ENCODE peak calls at places on chromosomes 5 and 9, in five cellular contexts. J, I, S, C and L are unnamed samples. For H3K4me1, the result is how much of the 10 kb centered on the place peaks cover.

GRCh38 chr5:100902406-100903035 is 561 bp downstream of the ST8SIA4 start:
- DNase-seq in J (peak), I (no peak), S (no peak), C (no peak), L (no peak)

GRCh38 chr5:129899454-129899853 is 4.8 kb upstream of the CHSY3 start:
- DNase-seq in C (no peak), I (no peak), J (no peak), S (no peak), L (no peak)

GRCh38 chr9:104810421-104811339 is 46.8 kb downstream of the NIPSNAP3B start:
- DNase-seq in I (no peak), S (no peak), C (peak), J (peak), L (no peak)

GRCh38 chr5:172504736-172505402 is 50.5 kb upstream of the SH3PXD2B start:
- DNase-seq in S (no peak), C (no peak), J (peak), I (peak), L (peak)

GRCh38 chr5:72213482-72213881 is 106.2 kb downstream of the MAP1B start:
- DNase-seq in S (no peak), J (no peak), C (no peak), I (no peak), L (no peak)

GRCh38 chr9:135100241-135101067 is 13.0 kb downstream of the OLFM1 start:
- DNase-seq in I (no peak), J (no peak), S (no peak), C (no peak), L (no peak)

GRCh38 chr5:14296533-14297331 is 153.6 kb downstream of the TRIO start:
- DNase-seq in S (no peak), C (no peak), I (no peak), J (peak), L (no peak)

GRCh38 chr5:138645778-138646575 is 70.8 kb upstream of the HSPA9 start:
- DNase-seq in J (no peak), C (no peak), I (no peak), S (no peak), L (no peak)

GRCh38 chr9:72464819-72465218 is 56.6 kb upstream of the TMC1 start:
- DNase-seq in J (peak), I (no peak), S (no peak), C (no peak), L (no peak)

GRCh38 chr9:121720992-121721350 is 69.5 kb downstream of the DAB2IP start:
- DNase-seq in S (no peak), I (no peak), C (no peak), J (no peak), L (no peak)

GRCh38 chr9:135294826-135295225 is 184.8 kb upstream of the PPP1R26 start:
- DNase-seq in J (no peak), S (no peak), C (no peak), I (no peak), L (no peak)

GRCh38 chr5:8843766-8844165 is 702.1 kb downstream of the SEMA5A start:
- DNase-seq in C (peak), J (peak), S (no peak), I (peak), L (no peak)

GRCh38 chr9:95511232-95511951 is 5.4 kb downstream of the PTCH1 start:
- DNase-seq in I (peak), S (no peak), J (peak), C (peak), L (no peak)

GRCh38 chr9:110031511-110032173 is 176.3 kb downstream of the C9orf152 start:
- DNase-seq in I (no peak), J (no peak), C (no peak), S (no peak), L (no peak)

GRCh38 chr5:165138261-165138660 is 1632.8 kb downstream of the MAT2B start:
- DNase-seq in S (no peak), J (no peak), C (no peak), I (no peak), L (no peak)

GRCh38 chr9:89883401-89884341 is 278.9 kb downstream of the GADD45G start:
- DNase-seq in I (no peak), C (no peak), J (no peak), S (no peak), L (no peak)

GRCh38 chr5:78527925-78528324 is 120.6 kb downstream of the LHFPL2 start:
- DNase-seq in I (no peak), C (no peak), J (no peak), S (no peak), L (no peak)

GRCh38 chr5:137629646-137630045 is 106.2 kb downstream of the KLHL3 start:
- DNase-seq in S (no peak), I (no peak), C (no peak), J (peak), L (no peak)

GRCh38 chr9:22514866-22515265 is 68.2 kb downstream of the DMRTA1 start:
- DNase-seq in S (no peak), C (no peak), J (no peak), I (no peak), L (no peak)

GRCh38 chr5:16992444-16992843 is 56.4 kb upstream of the MYO10 start:
- DNase-seq in I (no peak), S (no peak), C (no peak), J (no peak), L (no peak)

GRCh38 chr5:13814293-13814692 is 130.2 kb downstream of the DNAH5 start:
- DNase-seq in I (no peak), C (no peak), J (no peak), S (no peak), L (no peak)

GRCh38 chr5:67538343-67538670 is 341.7 kb upstream of the CD180 start:
- DNase-seq in C (no peak), S (no peak), I (no peak), J (no peak), L (no peak)

GRCh38 chr5:116032094-116032517 is at the start of gene ARL14EPL:
- DNase-seq in S (no peak), I (peak), J (peak), C (peak), L (no peak)

GRCh38 chr5:2695200-2695891 is 56.1 kb downstream of the IRX2 start:
- DNase-seq in S (peak), I (no peak), J (no peak), C (no peak), L (no peak)

GRCh38 chr9:34701023-34701768 is 8.7 kb downstream of the CCL21 start:
- DNase-seq in S (peak), C (peak), I (peak), J (peak), L (peak)

GRCh38 chr5:83294246-83294645 is 177.3 kb upstream of the VCAN start:
- DNase-seq in J (no peak), S (no peak), I (no peak), C (no peak), L (no peak)

GRCh38 chr9:98227883-98228282 is 27.6 kb downstream of the TBC1D2 start:
- DNase-seq in I (no peak), C (no peak), J (no peak), S (no peak), L (no peak)

GRCh38 chr9:113579270-113580040 is 115.9 kb downstream of the RGS3 start:
- DNase-seq in C (no peak), I (no peak), J (peak), S (no peak), L (no peak)

GRCh38 chr5:126914813-126915436 is 115.4 kb downstream of the MARCHF3 start:
- DNase-seq in I (no peak), J (no peak), C (peak), S (no peak), L (no peak)

GRCh38 chr5:56676091-56676768 is 139.1 kb upstream of the MAP3K1 start:
- DNase-seq in C (no peak), S (peak), J (no peak), I (no peak), L (no peak)

GRCh38 chr9:114163517-114163924 is 8.2 kb downstream of the COL27A1 start:
- DNase-seq in J (peak), C (peak), S (no peak), I (no peak), L (no peak)

GRCh38 chr5:178234121-178234752 is 1.6 kb upstream of the PHYKPL start:
- DNase-seq in J (no peak), C (no peak), I (no peak), S (no peak), L (no peak)

GRCh38 chr5:35884125-35884788 is 27.6 kb downstream of the IL7R start:
- DNase-seq in J (no peak), I (no peak), S (no peak), C (no peak), L (no peak)

GRCh38 chr5:72947523-72947922 is 8.3 kb upstream of the FCHO2 start:
- DNase-seq in C (peak), J (no peak), S (no peak), I (no peak), L (no peak)

GRCh38 chr5:78927657-78928282 is 57.3 kb downstream of the ARSB start:
- DNase-seq in I (no peak), S (no peak), C (no peak), J (no peak), L (no peak)

GRCh38 chr9:407255-407654 is 192.6 kb downstream of the DOCK8 start:
- DNase-seq in J (no peak), S (no peak), I (no peak), C (no peak), L (peak)

GRCh38 chr9:14415947-14416346 is 102.0 kb upstream of the NFIB start:
- DNase-seq in C (no peak), S (no peak), J (no peak), I (no peak), L (no peak)

DNA sequence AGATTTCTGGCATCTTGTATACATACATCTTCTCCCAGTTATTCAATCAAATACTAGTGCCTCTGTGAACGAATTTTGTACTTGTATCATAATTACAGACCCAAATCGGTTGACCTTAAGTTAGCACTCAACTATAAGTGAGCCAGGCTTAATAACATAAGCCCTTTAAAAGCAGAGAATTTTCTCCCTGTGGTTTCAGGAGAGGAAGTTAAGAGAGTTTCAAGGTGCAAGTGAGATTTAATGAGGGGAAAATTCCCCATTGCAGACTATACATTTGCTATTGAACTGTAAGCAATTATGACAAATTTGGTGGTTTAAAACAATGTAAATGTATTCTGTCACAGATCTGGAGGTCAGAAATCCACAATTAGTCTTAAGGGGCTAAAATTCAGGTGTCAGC is 261.9 kb upstream of the NREP start:
- DNase-seq in J (no peak), S (no peak), C (no peak), I (no peak), L (no peak)
- TF ChIP-seq POLR2A in J (no peak), S (no peak), C (no peak), I (no peak), L (no peak)

GRCh38 chr5:145980718-145981117 is 44.3 kb downstream of the SH3RF2 start:
- DNase-seq in J (no peak), S (no peak), I (no peak), C (no peak), L (no peak)
- H3K4me1 ChIP-seq in J (half or more), S (under half), I (under half), C (under half), L (under half)

GRCh38 chr9:16884373-16884772 is 13.9 kb upstream of the BNC2 start:
- DNase-seq in C (no peak), J (no peak), S (no peak), I (no peak), L (no peak)

GRCh38 chr9:16888594-16888993 is 18.1 kb upstream of the BNC2 start:
- DNase-seq in I (no peak), C (no peak), J (no peak), S (no peak), L (no peak)

GRCh38 chr9:16884952-16885513 is 14.6 kb upstream of the BNC2 start:
- DNase-seq in I (peak), C (no peak), J (peak), S (no peak), L (no peak)

GRCh38 chr9:16883586-16883985 is 13.1 kb upstream of the BNC2 start:
- DNase-seq in S (no peak), J (no peak), I (no peak), C (no peak), L (no peak)

GRCh38 chr9:16885896-16886295 is 15.4 kb upstream of the BNC2 start:
- DNase-seq in S (no peak), J (no peak), I (no peak), C (no peak), L (no peak)
- H3K27ac ChIP-seq in S (no peak), J (no peak), I (peak), C (no peak), L (no peak)

GRCh38 chr9:136410500-136411287 is at the start of the genes ENTR1 and PMPCA:
- DNase-seq in C (peak), I (peak), S (peak), J (peak), L (peak)
- TF ChIP-seq POLR2A in C (peak), I (peak), S (peak), J (peak), L (peak)

DNA sequence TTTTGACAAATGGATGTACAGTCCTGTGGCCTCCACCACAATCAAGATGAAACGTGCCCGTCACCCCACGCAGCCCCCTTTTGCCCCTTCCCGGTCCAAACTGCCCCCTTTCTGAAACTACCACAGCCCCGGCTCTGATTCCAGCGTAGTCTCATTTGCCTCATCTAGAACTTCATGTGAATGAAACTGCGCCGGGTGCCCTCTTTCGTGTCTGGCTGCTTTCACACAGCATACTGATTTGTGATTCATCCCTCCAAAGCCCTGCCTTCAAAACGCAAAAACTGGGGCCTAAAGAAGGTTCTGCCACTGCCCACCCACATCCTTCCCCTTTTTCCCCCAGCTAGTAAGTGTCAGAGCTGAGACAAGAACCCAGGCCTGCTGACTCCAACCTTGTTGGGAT is 31.5 kb upstream of the NCS1 start:
- DNase-seq in S (no peak), C (no peak), I (no peak), J (no peak), L (no peak)
- H3K4me1 ChIP-seq in S (under half), C (under half), I (under half), J (under half), L (under half)

DNA sequence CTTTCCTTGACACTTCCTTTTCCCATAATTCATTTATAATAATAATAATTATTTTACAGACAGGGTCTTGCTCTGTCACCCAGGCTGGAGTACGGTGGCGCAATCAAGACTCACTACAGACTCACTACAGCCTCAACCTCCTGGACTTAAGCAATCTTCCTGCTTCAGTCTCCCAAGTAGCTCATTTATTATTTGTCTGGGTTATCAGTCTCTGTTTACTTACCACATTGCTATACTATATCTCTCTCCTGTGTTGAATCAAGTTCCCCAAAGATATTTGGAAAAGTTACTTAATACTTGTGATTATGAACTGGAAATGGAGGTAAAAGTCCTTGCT is 55.7 kb downstream of the ANGPTL2 start:
- DNase-seq in I (no peak), J (no peak), C (no peak), S (no peak), L (no peak)
- H3K27ac ChIP-seq in I (no peak), J (no peak), C (no peak), S (no peak), L (no peak)

GRCh38 chr5:134153241-134153640 is 23.5 kb downstream of the SKP1 start:
- DNase-seq in S (no peak), I (no peak), J (no peak), C (no peak), L (no peak)
- TF ChIP-seq POLR2A in S (no peak), I (no peak), J (no peak), C (no peak), L (no peak)

DNA sequence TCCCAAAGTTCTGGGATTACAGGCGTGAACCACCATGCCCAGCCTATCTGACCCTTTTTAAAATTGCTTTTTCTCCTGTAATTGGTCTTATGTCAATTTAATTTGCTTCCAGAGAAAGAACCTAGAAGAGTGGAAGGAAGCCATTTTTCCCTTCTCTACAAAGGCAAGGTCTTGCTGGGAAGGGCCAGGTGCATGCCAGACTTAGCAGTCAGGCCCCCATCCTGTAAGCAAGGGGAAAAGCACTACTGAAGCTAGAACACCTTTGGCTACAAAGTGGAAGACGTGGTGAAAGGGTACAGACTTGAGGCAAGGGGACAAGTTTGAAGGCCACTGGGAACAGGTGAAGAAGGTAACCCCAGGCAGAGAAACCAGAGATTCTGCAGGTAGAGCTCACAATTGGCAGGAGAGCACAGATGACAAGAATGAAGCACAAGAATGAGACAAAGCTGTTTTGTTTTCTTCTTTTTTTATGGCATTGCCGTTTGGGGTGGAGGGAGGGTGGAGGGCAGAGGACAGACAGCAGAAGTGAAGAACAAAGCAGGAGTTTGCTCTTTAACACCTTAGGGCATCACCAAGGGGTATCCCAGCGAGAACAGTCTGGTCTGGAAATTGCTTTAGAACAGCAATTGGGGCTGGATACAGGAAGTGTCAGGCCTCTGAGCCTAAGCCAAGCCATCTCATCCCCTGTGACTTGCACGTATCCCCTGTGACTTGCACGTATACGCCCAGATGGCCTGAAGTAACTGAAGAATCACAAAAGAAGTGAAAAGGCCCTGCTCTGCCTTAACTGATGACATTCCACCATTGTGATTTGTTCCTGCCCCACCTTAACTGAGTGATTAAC is 72.8 kb downstream of the SERINC5 start:
- DNase-seq in C (no peak), I (no peak), J (no peak), S (no peak), L (no peak)
- H3K4me1 ChIP-seq in C (under half), I (under half), J (half or more), S (under half), L (under half)

GRCh38 chr5:157582731-157583580 is 7.4 kb upstream of the ADAM19 start:
- DNase-seq in C (no peak), S (no peak), J (no peak), I (no peak), L (no peak)
- H3K27ac ChIP-seq in C (no peak), S (no peak), J (no peak), I (no peak), L (no peak)